ENCODE peak calls at places on chromosomes 2 and 18, in four cellular contexts. P, L, R and H are unnamed samples.

GRCh38 chr2:16725549-16725948 is 59.9 kb upstream of the CYRIA start:
- DNase-seq in P (no peak), L (no peak), R (no peak), H (no peak)

GRCh38 chr2:232649033-232649432 is 15.6 kb downstream of the EFHD1 start:
- DNase-seq in P (no peak), R (no peak), L (no peak), H (no peak)

GRCh38 chr18:23547306-23547705 is 39.0 kb downstream of the NPC1 start:
- DNase-seq in L (no peak), P (peak; percentile 42), R (no peak), H (no peak)

GRCh38 chr18:23943903-23944624 is 70.5 kb upstream of the TTC39C start:
- DNase-seq in P (peak; percentile 62), L (no peak), R (no peak), H (no peak)

GRCh38 chr18:77346446-77346845 is 96.8 kb downstream of the GALR1 start:
- DNase-seq in R (no peak), P (no peak), L (no peak), H (no peak)

GRCh38 chr2:1967242-1968210 is 223.2 kb upstream of the PXDN start:
- DNase-seq in R (no peak), P (peak; percentile 57), L (no peak), H (no peak)

GRCh38 chr2:150459281-150459680 is 28.2 kb downstream of the RND3 start:
- DNase-seq in L (no peak), P (no peak), R (no peak), H (no peak)

GRCh38 chr2:120503793-120504571 is 158.0 kb downstream of the INHBB start:
- DNase-seq in P (no peak), L (peak; percentile 82), R (no peak), H (no peak)

GRCh38 chr2:30934071-30934470 is 126.8 kb upstream of the CAPN13 start:
- DNase-seq in L (no peak), R (no peak), P (no peak), H (no peak)

GRCh38 chr2:238790877-238791276 is 57.0 kb upstream of the TWIST2 start:
- DNase-seq in L (no peak), P (peak; percentile 86), R (no peak), H (no peak)

GRCh38 chr18:24014986-24015896 is 687 bp downstream of the TTC39C start:
- DNase-seq in L (peak; percentile 37), P (peak; percentile 92), R (no peak), H (peak; percentile 58)

GRCh38 chr18:46247938-46248337 is 143.8 kb downstream of the HAUS1 start:
- DNase-seq in P (no peak), L (no peak), R (no peak), H (no peak)

GRCh38 chr2:38483773-38484501 is 106.9 kb upstream of the ATL2 start:
- DNase-seq in R (no peak), L (no peak), P (no peak), H (no peak)

GRCh38 chr2:178223806-178224205 is 29.5 kb downstream of the OSBPL6 start:
- DNase-seq in P (no peak), R (no peak), L (no peak), H (no peak)